ENCODE peak calls at places on chromosomes 12 and 14, in nine cellular contexts. S is uterus, J is tibial nerve, A is transverse colon, I is cardiac muscle cell, N is cardiac fibroblast, L is astrocyte of the spinal cord, Q is lower lobe of right lung, P is thyroid gland. H is an unnamed sample.

GRCh38 chr14:42930058-42930457 is 1323.4 kb downstream of the LRFN5 start:
- DNase-seq in I (no peak), J (no peak), N (peak; percentile 3), L (no peak), S (no peak), P (no peak), Q (no peak), A (peak; percentile 9), H (no peak)

GRCh38 chr12:127130506-127131100 is 1136.4 kb upstream of the TMEM132C start:
- DNase-seq in I (no peak), A (no peak), P (no peak), J (no peak), N (no peak), L (peak; percentile 6), S (no peak), Q (no peak), H (no peak)

GRCh38 chr12:19893514-19893913 is 454.2 kb downstream of the AEBP2 start:
- DNase-seq in N (peak; percentile 78), L (peak; percentile 52), A (no peak), J (no peak), I (peak; percentile 79), S (no peak), Q (no peak), P (no peak), H (peak; percentile 21)

GRCh38 chr12:85835810-85836715 is at the start of gene RASSF9:
- DNase-seq in Q (peak; percentile 77), L (peak; percentile 92), N (peak; percentile 97), A (peak; percentile 55), I (peak; percentile 97), P (peak; percentile 83), J (peak; percentile 23), S (peak; percentile 84), H (peak; percentile 78)

GRCh38 chr12:123962530-123962929 is 10.1 kb downstream of the CCDC92 start:
- DNase-seq in P (no peak), A (no peak), J (no peak), I (no peak), N (no peak), Q (no peak), L (peak; percentile 32), S (no peak), H (no peak)

GRCh38 chr12:110100315-110100970 is 23.7 kb upstream of the IFT81 start:
- DNase-seq in P (peak; percentile 68), Q (peak; percentile 48), A (peak; percentile 73), J (peak; percentile 46), S (peak; percentile 81), N (peak; percentile 84), I (peak; percentile 86), L (peak; percentile 76), H (peak; percentile 73)

GRCh38 chr14:77511486-77512162 is 13.0 kb upstream of the ISM2 start:
- DNase-seq in I (peak; percentile 12), J (no peak), A (no peak), Q (no peak), N (no peak), L (no peak), P (no peak), S (no peak), H (no peak)

GRCh38 chr12:131908716-131909595 is 14.5 kb downstream of the ULK1 start:
- DNase-seq in L (no peak), A (no peak), N (no peak), P (no peak), I (no peak), J (no peak), Q (no peak), S (no peak), H (no peak)

GRCh38 chr12:82876075-82876474 is 189.4 kb downstream of the TMTC2 start:
- DNase-seq in S (no peak), P (no peak), Q (no peak), L (no peak), N (no peak), A (no peak), I (no peak), J (no peak), H (no peak)

GRCh38 chr12:91786490-91787272 is 359.0 kb downstream of the BTG1 start:
- DNase-seq in L (no peak), N (no peak), I (no peak), P (no peak), A (no peak), Q (no peak), S (no peak), J (no peak), H (no peak)

GRCh38 chr14:64707661-64708060 is 3.4 kb downstream of the PLEKHG3 start:
- DNase-seq in A (peak; percentile 53), N (peak; percentile 51), P (no peak), I (peak; percentile 69), Q (no peak), S (no peak), J (no peak), L (peak; percentile 78), H (peak; percentile 98)

GRCh38 chr14:64705406-64706118 is 1.3 kb downstream of the PLEKHG3 start:
- DNase-seq in A (no peak), N (no peak), Q (no peak), J (no peak), P (no peak), L (no peak), I (no peak), S (peak; percentile 59), H (no peak)

GRCh38 chr14:64704743-64705405 is 650 bp downstream of the PLEKHG3 start:
- DNase-seq in J (no peak), P (peak; percentile 67), I (peak; percentile 32), A (peak; percentile 50), L (no peak), S (peak; percentile 31), N (no peak), Q (peak; percentile 66), H (no peak)

GRCh38 chr14:64706552-64707193 is 2.4 kb downstream of the PLEKHG3 start:
- DNase-seq in Q (no peak), J (no peak), L (no peak), A (no peak), I (no peak), N (no peak), S (no peak), P (no peak), H (no peak)

DNA sequence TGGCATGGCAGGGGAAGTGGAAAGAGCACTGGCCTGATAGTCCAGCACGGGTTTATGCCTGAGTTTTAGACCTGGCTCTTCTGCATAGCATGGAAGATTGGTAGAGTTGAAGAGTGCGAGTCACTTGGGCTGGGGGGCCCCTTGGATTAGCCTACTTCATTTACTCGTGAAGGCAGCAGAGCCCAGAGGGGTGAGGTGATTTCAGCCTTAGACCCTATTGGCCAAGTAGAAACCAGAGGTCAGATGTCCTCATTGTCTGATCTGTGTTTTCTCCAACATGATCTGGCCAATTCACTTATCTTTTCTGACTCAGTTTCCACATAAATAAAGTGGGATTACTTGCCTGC is 1.9 kb downstream of the PLEKHG3 start:
- DNase-seq in I (no peak), L (no peak), S (no peak), P (no peak), Q (no peak), N (no peak), A (no peak), J (no peak), H (no peak)
- H3K4me3 ChIP-seq in I (peak overlapping the region; percentile 67), L (no peak overlapping the region), S (peak overlapping the region; percentile 84), P (no peak overlapping the region), Q (peak overlapping the region; percentile 85), N (no peak overlapping the region), A (no peak overlapping the region), J (peak overlapping the region; percentile 79), H (peak overlapping the region; percentile 78)

GRCh38 chr12:49024543-49024942 is 6.0 kb upstream of the PRKAG1 start:
- DNase-seq in Q (no peak), S (peak; percentile 20), N (no peak), P (no peak), J (no peak), A (peak; percentile 3), L (no peak), I (no peak), H (no peak)
- TF ChIP-seq CTCF in Q (no peak), S (no peak), N (no peak), P (no peak), J (no peak), A (no peak), L (no peak), I (no peak), H (no peak)

DNA sequence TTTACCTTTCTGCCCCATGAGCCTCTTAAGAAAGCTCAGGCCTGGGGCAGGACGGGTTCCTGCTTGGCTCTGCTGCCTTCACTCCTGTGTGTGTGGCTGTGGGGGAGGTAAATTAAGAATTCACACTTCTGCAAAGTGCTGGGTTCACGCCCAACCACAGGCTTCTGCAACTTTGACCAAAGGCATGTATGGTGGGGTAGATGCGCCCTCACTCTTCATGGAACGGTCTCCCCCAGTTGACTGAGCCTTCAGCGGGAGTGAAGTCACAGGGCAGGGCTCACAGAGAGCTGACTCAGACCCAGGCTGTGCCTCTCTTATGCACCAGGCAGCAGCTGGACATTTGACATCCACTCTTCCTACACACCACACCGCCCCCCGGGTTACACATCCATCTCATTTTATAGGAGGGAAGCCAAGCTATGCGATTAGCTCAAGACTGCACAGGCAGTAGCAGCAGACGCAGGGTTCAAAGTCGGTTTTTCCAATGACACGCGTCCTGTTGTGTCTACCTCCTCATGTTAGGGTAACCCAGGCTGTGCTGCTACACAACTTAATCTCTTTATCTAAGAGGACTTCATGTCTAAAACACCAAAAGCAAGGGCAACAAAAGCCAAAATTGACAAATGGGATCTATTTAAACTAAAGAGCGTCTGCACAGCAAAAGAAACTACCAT is 15.4 kb upstream of the BCL11B start:
- DNase-seq in Q (no peak), P (no peak), A (no peak), J (no peak), N (no peak), I (no peak), S (no peak), L (no peak), H (no peak)
- H3K4me3 ChIP-seq in Q (no peak overlapping the region), P (no peak overlapping the region), A (no peak overlapping the region), J (no peak overlapping the region), N (no peak overlapping the region), I (no peak overlapping the region), S (no peak overlapping the region), L (no peak overlapping the region), H (no peak overlapping the region)

GRCh38 chr12:52380271-52380694 is 5.2 kb downstream of the KRT84 start:
- DNase-seq in P (peak; percentile 70), A (peak; percentile 44), I (peak; percentile 52), Q (peak; percentile 46), J (no peak), N (peak; percentile 50), L (peak; percentile 16), S (no peak), H (peak; percentile 64)
- TF ChIP-seq CTCF in P (no peak), A (peak; percentile 50), I (peak; percentile 75), Q (peak; percentile 51), J (no peak), N (peak; percentile 72), L (peak; percentile 68), S (peak; percentile 23), H (peak; percentile 77)

DNA sequence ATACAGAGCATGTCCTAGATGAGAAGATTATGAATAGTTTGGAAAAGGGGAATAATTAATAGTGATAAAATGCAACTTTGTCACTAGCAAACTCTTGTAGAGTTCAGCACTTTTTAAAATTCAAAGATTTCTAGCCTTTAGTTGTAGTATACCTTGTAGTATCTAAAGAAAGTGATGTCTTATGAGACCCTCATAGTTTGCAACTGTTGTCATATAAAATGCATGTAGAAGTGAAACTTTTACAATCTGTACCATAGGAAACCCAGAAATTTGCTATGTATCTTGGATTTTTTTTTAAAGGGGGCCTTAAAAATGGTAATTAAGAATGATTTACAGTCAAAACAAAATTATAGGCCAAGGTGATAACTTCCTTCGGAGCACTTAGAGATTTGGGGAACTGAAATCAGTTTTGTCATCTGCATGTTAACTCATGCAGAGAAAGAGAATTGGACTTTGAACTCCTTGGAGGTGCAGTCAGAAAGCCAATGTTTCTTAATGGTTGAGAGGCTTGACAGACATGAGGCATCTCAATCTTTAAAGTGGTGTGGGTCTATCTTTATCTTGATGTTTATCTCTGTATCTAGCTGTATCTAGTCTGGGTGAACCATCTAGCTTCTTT is 1.3 kb downstream of the LRRK2 start:
- DNase-seq in A (no peak), N (no peak), Q (no peak), I (no peak), S (no peak), P (no peak), L (no peak), J (no peak), H (no peak)
- H3K4me3 ChIP-seq in A (peak overlapping the region; percentile 21), N (no peak overlapping the region), Q (peak overlapping the region; percentile 67), I (peak overlapping the region; percentile 65), S (peak overlapping the region; percentile 70), P (no peak overlapping the region), L (no peak overlapping the region), J (peak overlapping the region; percentile 91), H (no peak overlapping the region)

H was measured in epithelial cell of esophagus.